ENCODE peak calls at places on chromosome 6, in six cellular contexts. Q, U, M, O, P and S are unnamed samples.

GRCh38 chr6:68876792-68877493 is 241.9 kb downstream of the ADGRB3 start:
- DNase-seq in Q (peak; percentile 19), U (no peak), O (no peak), M (no peak), P (no peak), S (peak; percentile 17)

GRCh38 chr6:3444276-3445088 is 12.4 kb downstream of the SLC22A23 start:
- DNase-seq in M (no peak), P (no peak), Q (no peak), U (no peak), O (no peak), S (no peak)

GRCh38 chr6:42193491-42193894 is 1.3 kb downstream of the GUCA1B start:
- DNase-seq in U (no peak), P (no peak), M (no peak), Q (no peak), O (peak; percentile 51), S (no peak)

GRCh38 chr6:160507420-160507819 is 156.7 kb downstream of the LPA start:
- DNase-seq in M (no peak), Q (no peak), U (no peak), O (no peak), P (no peak), S (no peak)

GRCh38 chr6:22943331-22943730 is 374.0 kb downstream of the HDGFL1 start:
- DNase-seq in Q (no peak), O (no peak), P (no peak), U (no peak), M (no peak), S (no peak)

GRCh38 chr6:63440057-63440456 is 120.3 kb upstream of the LGSN start:
- DNase-seq in Q (no peak), O (peak; percentile 45), U (no peak), M (no peak), P (no peak), S (no peak)

GRCh38 chr6:33000053-33000452 is 9.3 kb downstream of the HLA-DOA start:
- DNase-seq in Q (no peak), M (no peak), P (no peak), O (peak; percentile 81), U (peak; percentile 36), S (peak; percentile 53)

GRCh38 chr6:166872431-166873139 is 83.8 kb downstream of the RNASET2 start:
- DNase-seq in M (no peak), O (no peak), Q (no peak), U (no peak), P (no peak), S (no peak)

GRCh38 chr6:40960784-40961430 is 78.1 kb downstream of the UNC5CL start:
- DNase-seq in P (no peak), M (no peak), U (no peak), O (no peak), Q (no peak), S (no peak)

GRCh38 chr6:99216959-99217358 is 132.5 kb downstream of the FAXC start:
- DNase-seq in P (no peak), M (no peak), U (no peak), O (peak; percentile 55), Q (no peak), S (no peak)

GRCh38 chr6:75608955-75609533 is 7.4 kb downstream of the SENP6 start:
- DNase-seq in M (no peak), P (no peak), O (no peak), Q (no peak), U (peak; percentile 37), S (no peak)

GRCh38 chr6:18416341-18416679 is 29.2 kb downstream of the RNF144B start:
- DNase-seq in U (no peak), Q (no peak), M (no peak), P (no peak), O (no peak), S (no peak)

GRCh38 chr6:105794263-105794662 is 291.9 kb upstream of the PRDM1 start:
- DNase-seq in M (no peak), Q (peak; percentile 41), U (peak; percentile 82), P (no peak), O (peak; percentile 55), S (no peak)

GRCh38 chr6:51350308-51350904 is 531.7 kb downstream of the TFAP2B start:
- DNase-seq in Q (no peak), O (no peak), M (no peak), U (no peak), P (no peak), S (peak; percentile 5)

DNA sequence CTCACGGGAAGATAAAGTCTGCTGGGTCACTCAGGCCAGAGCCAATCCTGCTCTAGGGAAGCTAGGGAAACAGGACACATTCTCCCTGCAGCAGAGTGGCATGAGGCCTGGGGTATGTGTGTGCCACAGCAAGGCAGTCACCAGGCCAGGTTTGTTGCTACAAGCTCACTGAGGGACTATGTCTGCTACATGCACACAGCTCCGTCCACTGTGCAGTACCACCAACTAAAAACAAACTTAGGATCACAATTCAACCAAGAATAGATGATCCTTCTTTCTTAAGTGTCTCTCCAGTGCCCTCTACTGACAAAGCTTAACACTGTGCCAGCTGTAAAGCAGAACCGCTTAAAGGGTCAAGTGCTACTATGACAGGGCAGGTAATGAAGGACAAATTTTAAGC is 192.5 kb downstream of the PTPRK start:
- DNase-seq in U (no peak), M (peak; percentile 13), Q (peak; percentile 37), P (peak; percentile 1), O (peak; percentile 28), S (peak; percentile 9)
- TF ChIP-seq CTCF in U (peak; percentile 46), M (peak; percentile 52), Q (peak; percentile 59), P (peak; percentile 61), O (peak; percentile 71), S (peak; percentile 34)

GRCh38 chr6:93784794-93785757 is 365.7 kb upstream of the EPHA7 start:
- DNase-seq in M (no peak), P (no peak), U (no peak), Q (peak; percentile 73), O (no peak), S (no peak)

GRCh38 chr6:93779086-93779858 is 359.9 kb upstream of the EPHA7 start:
- DNase-seq in O (no peak), U (no peak), Q (peak; percentile 28), M (no peak), P (no peak), S (no peak)
- TF ChIP-seq CTCF in O (peak; percentile 34), U (no peak), Q (no peak), M (no peak), P (no peak), S (no peak)

GRCh38 chr6:129419324-129419723 is 290.7 kb downstream of the ARHGAP18 start:
- DNase-seq in U (no peak), M (no peak), Q (no peak), O (no peak), P (no peak), S (no peak)
- TF ChIP-seq CTCF in U (no peak), M (no peak), Q (no peak), O (no peak), P (no peak), S (no peak)

DNA sequence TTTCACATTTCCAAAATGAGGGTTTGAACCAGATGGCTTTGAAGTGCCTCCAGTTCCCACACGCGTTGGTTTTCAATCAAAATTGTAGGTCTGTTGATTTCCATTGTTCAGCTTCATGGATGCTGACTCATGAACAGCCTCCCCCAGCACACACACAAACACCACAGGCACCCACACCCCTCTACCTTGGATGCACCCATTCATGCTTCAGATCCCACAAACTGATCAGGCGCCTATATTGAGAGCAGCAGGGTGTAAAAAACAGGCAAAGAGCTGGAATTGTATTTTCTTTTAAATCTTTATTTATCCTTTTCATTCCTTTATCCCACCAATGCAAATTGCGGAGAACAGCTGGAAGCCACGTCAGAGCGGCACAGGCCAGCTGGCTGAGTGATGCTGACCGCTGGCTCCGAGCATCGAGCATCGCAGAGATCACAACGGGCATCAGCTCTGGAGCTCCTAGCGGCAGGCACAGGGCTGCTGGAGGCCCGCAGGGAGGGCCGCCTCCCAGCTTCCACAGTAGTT is 29.3 kb upstream of the TBC1D7 start:
- DNase-seq in P (no peak), U (no peak), M (no peak), O (peak; percentile 52), Q (peak; percentile 49), S (no peak)
- TF ChIP-seq CTCF in P (no peak), U (no peak), M (no peak), O (no peak), Q (peak; percentile 12), S (no peak)

GRCh38 chr6:107867302-107867615 is 43.1 kb upstream of the SCML4 start:
- DNase-seq in P (no peak), O (peak; percentile 56), U (no peak), M (no peak), Q (no peak), S (no peak)
- TF ChIP-seq CTCF in P (no peak), O (peak; percentile 6), U (no peak), M (no peak), Q (peak; percentile 0), S (no peak)

GRCh38 chr6:101613556-101613955 is 220.0 kb downstream of the GRIK2 start:
- DNase-seq in P (no peak), O (no peak), Q (no peak), U (no peak), M (no peak), S (no peak)

GRCh38 chr6:101614774-101615173 is 221.3 kb downstream of the GRIK2 start:
- DNase-seq in M (no peak), O (no peak), U (no peak), P (no peak), Q (peak; percentile 22), S (no peak)
- TF ChIP-seq CTCF in M (no peak), O (no peak), U (no peak), P (no peak), Q (no peak), S (no peak)

GRCh38 chr6:70221025-70221714 is 81.7 kb downstream of the COL9A1 start:
- DNase-seq in Q (peak; percentile 28), O (no peak), P (no peak), M (no peak), U (no peak), S (peak; percentile 32)
- TF ChIP-seq CTCF in Q (peak; percentile 67), O (peak; percentile 90), P (peak; percentile 68), M (peak; percentile 32), U (peak; percentile 44), S (peak; percentile 30)